ENCODE peak calls at places on chromosomes 2 and 18, in six cellular contexts. D is A549; J is CD8-positive, alpha-beta memory T cell; X is lower lobe of right lung; N is pancreas; L is iPS DF 6.9. Q is an unnamed sample.

GRCh38 chr2:175567435-175568061 is 386.0 kb upstream of the ATP5MC3 start:
- DNase-seq in D (no peak), N (no peak), J (no peak), L (no peak), X (no peak), Q (no peak)

GRCh38 chr2:47198985-47199451 is 43.9 kb upstream of the STPG4 start:
- DNase-seq in J (no peak), N (no peak), D (peak; percentile 61), X (no peak), L (no peak), Q (no peak)

GRCh38 chr18:61832858-61833257 is 59.9 kb downstream of the RNF152 start:
- DNase-seq in N (no peak), D (no peak), X (no peak), L (no peak), J (no peak), Q (no peak)

GRCh38 chr2:237075749-237076599 is 9.7 kb upstream of the COPS8 start:
- DNase-seq in J (no peak), D (no peak), X (peak; percentile 64), L (no peak), N (no peak), Q (no peak)

GRCh38 chr2:134357814-134358213 is 103.9 kb downstream of the MGAT5 start:
- DNase-seq in D (no peak), L (no peak), N (no peak), J (no peak), X (no peak), Q (no peak)

GRCh38 chr2:86249843-86250402 is 50.7 kb downstream of the MRPL35 start:
- DNase-seq in X (no peak), N (no peak), D (peak; percentile 62), L (no peak), J (no peak), Q (no peak)

GRCh38 chr2:232894251-232894650 is 24.2 kb downstream of the SNORC start:
- DNase-seq in D (no peak), N (no peak), L (no peak), J (no peak), X (no peak), Q (no peak)

GRCh38 chr2:45285791-45286390 is 276.6 kb upstream of the SIX2 start:
- DNase-seq in X (no peak), L (no peak), D (no peak), J (no peak), N (no peak), Q (no peak)

GRCh38 chr2:56030062-56030461 is 106.5 kb upstream of the EFEMP1 start:
- DNase-seq in X (no peak), N (no peak), J (no peak), D (no peak), L (no peak), Q (no peak)

GRCh38 chr2:43333656-43334144 is 107.3 kb upstream of the ZFP36L2 start:
- DNase-seq in J (no peak), D (no peak), N (no peak), X (no peak), L (no peak), Q (no peak)

GRCh38 chr2:240571314-240571973 is 3.2 kb downstream of the RNPEPL1 start:
- DNase-seq in L (no peak), X (peak; percentile 27), J (no peak), D (no peak), N (no peak), Q (no peak)

GRCh38 chr2:223041527-223042109 is 10.4 kb upstream of the KCNE4 start:
- DNase-seq in D (peak; percentile 93), L (no peak), J (no peak), X (peak; percentile 51), N (peak; percentile 78), Q (no peak)

GRCh38 chr2:55063713-55064323 is 13.6 kb upstream of the RTN4 start:
- DNase-seq in L (no peak), X (no peak), J (no peak), D (peak; percentile 23), N (no peak), Q (no peak)

GRCh38 chr2:109466674-109467575 is 146.8 kb downstream of the SEPTIN10 start:
- DNase-seq in D (peak; percentile 19), L (no peak), N (no peak), X (peak; percentile 6), J (no peak), Q (no peak)

GRCh38 chr18:69636529-69637301 is 236.0 kb downstream of the DOK6 start:
- DNase-seq in X (no peak), D (no peak), J (peak; percentile 12), L (peak; percentile 11), N (no peak), Q (no peak)

GRCh38 chr2:74458957-74459290 is 686 bp downstream of the WBP1 start:
- DNase-seq in N (no peak), D (no peak), L (no peak), X (no peak), J (no peak), Q (no peak)

GRCh38 chr2:72895759-72896281 is 8.6 kb downstream of the SPR start:
- DNase-seq in X (peak; percentile 50), N (no peak), J (no peak), L (no peak), D (no peak), Q (no peak)

GRCh38 chr2:16172324-16173175 is 232.2 kb downstream of the MYCN start:
- DNase-seq in D (no peak), J (no peak), N (no peak), L (no peak), X (no peak), Q (no peak)

GRCh38 chr2:166042356-166042755 is 85.5 kb downstream of the SCN1A start:
- DNase-seq in J (no peak), X (no peak), L (no peak), N (no peak), D (no peak), Q (no peak)

GRCh38 chr2:159515482-159515881 is 100.9 kb downstream of the BAZ2B start:
- DNase-seq in J (no peak), X (no peak), D (no peak), N (no peak), L (no peak), Q (no peak)

GRCh38 chr18:457120-457519 is 43.4 kb downstream of the COLEC12 start:
- DNase-seq in L (no peak), J (no peak), X (no peak), N (no peak), D (no peak), Q (no peak)

GRCh38 chr18:9647496-9648323 is 33.4 kb upstream of the PPP4R1 start:
- DNase-seq in J (no peak), N (no peak), X (no peak), L (no peak), D (peak; percentile 79), Q (no peak)

GRCh38 chr2:65121-65520 is 18.8 kb upstream of the FAM110C start:
- DNase-seq in N (no peak), D (no peak), L (peak; percentile 52), J (no peak), X (no peak), Q (no peak)

GRCh38 chr18:36757081-36757480 is 71.7 kb downstream of the TPGS2 start:
- DNase-seq in J (no peak), L (peak; percentile 13), N (no peak), D (peak; percentile 37), X (no peak), Q (no peak)

GRCh38 chr2:142944721-142945120 is 67.3 kb downstream of the KYNU start:
- DNase-seq in L (no peak), D (no peak), J (no peak), N (no peak), X (no peak), Q (no peak)

DNA sequence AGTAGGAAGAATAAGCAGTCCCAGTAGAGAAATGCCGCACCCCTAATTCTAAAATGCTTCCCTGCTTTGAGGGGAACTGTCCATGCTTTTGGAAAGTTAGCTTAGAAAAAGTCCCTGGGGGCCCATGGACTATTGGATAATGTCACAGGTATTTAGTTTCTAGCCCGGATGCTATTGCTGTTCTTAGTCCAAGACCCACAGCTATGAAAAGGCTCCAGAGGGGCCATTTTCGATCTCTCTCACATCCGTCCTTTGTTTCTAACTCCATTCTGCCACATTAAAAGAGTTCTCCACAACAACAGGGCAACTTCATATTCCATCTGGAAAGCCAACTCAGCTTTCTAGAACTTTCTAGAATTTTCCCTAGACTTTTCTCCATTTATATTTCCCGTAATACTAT is 47.2 kb downstream of the MGAT4A start:
- DNase-seq in D (no peak), J (no peak), X (no peak), N (no peak), L (no peak), Q (no peak)
- H3K27ac ChIP-seq in D (no peak overlapping the region), J (no peak overlapping the region), X (no peak overlapping the region), N (no peak overlapping the region), L (no peak overlapping the region), Q (no peak overlapping the region)

DNA sequence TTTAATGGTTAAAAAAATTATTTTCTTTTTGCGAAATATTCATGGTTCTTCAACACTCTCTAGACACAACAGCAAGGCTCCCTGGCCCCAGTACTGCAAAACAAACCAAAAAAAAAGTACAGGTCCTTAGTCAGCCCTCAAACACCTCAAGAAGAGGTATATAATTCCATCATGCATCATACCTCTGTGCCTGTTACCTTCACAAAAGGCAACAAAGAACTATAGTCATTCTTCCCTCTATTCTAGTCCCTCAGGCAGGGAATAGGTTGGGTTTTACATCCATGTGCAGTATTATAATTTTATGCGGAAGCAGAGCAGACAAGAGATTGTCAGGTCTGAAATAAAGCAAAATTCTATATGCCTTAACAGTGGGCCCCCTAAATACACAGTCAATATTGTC is 8.5 kb downstream of the NFE2L2 start:
- DNase-seq in J (no peak), L (no peak), N (no peak), D (no peak), X (no peak), Q (no peak)
- H3K4me3 ChIP-seq in J (no peak overlapping the region), L (no peak overlapping the region), N (no peak overlapping the region), D (no peak overlapping the region), X (no peak overlapping the region), Q (no peak overlapping the region)

GRCh38 chr2:32783933-32784332 is 156.1 kb downstream of the TTC27 start:
- DNase-seq in X (no peak), N (no peak), D (no peak), L (no peak), J (no peak), Q (no peak)

GRCh38 chr2:32783468-32783867 is 155.6 kb downstream of the TTC27 start:
- DNase-seq in X (no peak), J (no peak), L (no peak), D (no peak), N (no peak), Q (no peak)

GRCh38 chr2:32775954-32776353 is 148.1 kb downstream of the TTC27 start:
- DNase-seq in J (no peak), X (no peak), N (no peak), D (no peak), L (no peak), Q (no peak)

GRCh38 chr2:32777714-32778113 is 149.9 kb downstream of the TTC27 start:
- DNase-seq in L (no peak), D (no peak), X (no peak), N (no peak), J (no peak), Q (no peak)

DNA sequence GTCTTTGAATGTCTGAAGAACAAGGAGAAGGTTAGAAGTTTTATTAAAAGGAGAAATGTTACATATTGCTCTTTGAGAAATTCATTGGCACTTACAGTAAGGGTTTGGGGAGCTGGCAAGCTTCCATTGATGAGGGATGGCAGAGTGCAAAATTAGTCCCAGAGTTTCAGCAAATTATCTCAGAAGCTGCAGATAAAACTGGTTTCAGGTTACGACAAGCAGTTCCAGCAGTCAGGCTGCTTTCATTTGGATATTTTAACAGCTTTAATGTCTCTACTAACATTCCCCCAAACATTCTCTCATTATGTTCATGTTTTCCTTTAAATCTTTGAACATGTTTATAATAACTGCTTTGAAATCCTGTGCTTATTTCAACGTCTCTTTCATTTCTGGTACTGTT is 153.1 kb downstream of the TTC27 start:
- DNase-seq in N (no peak), J (no peak), D (no peak), X (no peak), L (no peak), Q (no peak)
- H3K27ac ChIP-seq in N (no peak overlapping the region), J (no peak overlapping the region), D (no peak overlapping the region), X (no peak overlapping the region), L (no peak overlapping the region), Q (no peak overlapping the region)

GRCh38 chr2:101741775-101742520 is 44.4 kb downstream of the MAP4K4 start:
- DNase-seq in N (no peak), D (no peak), L (peak; percentile 64), X (no peak), J (no peak), Q (no peak)
- H3K4me3 ChIP-seq in N (no peak overlapping the region), D (no peak overlapping the region), L (no peak overlapping the region), X (no peak overlapping the region), J (no peak overlapping the region), Q (no peak overlapping the region)